ENCODE peak calls at places on chromosomes 4 and X, in seven cellular contexts. J, Z, P, H, V, B and A are unnamed samples.

GRCh38 chrX:68681443-68681941 is 34.0 kb downstream of the STARD8 start:
- DNase-seq in J (no peak), Z (no peak), P (peak; percentile 40), H (peak; percentile 76), V (no peak), B (no peak), A (no peak)

GRCh38 chr4:132445386-132445785 is 703.7 kb upstream of the PCDH10 start:
- DNase-seq in J (no peak), Z (no peak), P (no peak), H (no peak), V (no peak), B (no peak), A (no peak)

GRCh38 chr4:169791527-169792156 is 33.9 kb upstream of the HPF1 start:
- DNase-seq in J (no peak), Z (peak; percentile 75), P (peak; percentile 75), H (peak; percentile 78), V (peak; percentile 19), B (peak; percentile 44), A (peak; percentile 22)

GRCh38 chrX:53186363-53186762 is 38.6 kb downstream of the KDM5C start:
- DNase-seq in J (no peak), Z (no peak), P (peak; percentile 31), H (peak; percentile 52), V (no peak), B (peak; percentile 69), A (no peak)

GRCh38 chr4:142886566-142886965 is 40.5 kb upstream of the INPP4B start:
- DNase-seq in J (no peak), Z (no peak), P (no peak), H (no peak), V (no peak), B (no peak), A (no peak)

GRCh38 chrX:136623400-136623799 is 24.6 kb upstream of the CD40LG start:
- DNase-seq in J (no peak), Z (no peak), P (no peak), H (no peak), V (no peak), B (no peak), A (no peak)

GRCh38 chr4:4613126-4613465 is 71.2 kb upstream of the STX18 start:
- DNase-seq in J (no peak), Z (no peak), P (no peak), H (no peak), V (no peak), B (no peak), A (no peak)

GRCh38 chrX:134741801-134742200 is 83.5 kb upstream of the PLAC1 start:
- DNase-seq in J (no peak), Z (no peak), P (no peak), H (no peak), V (no peak), B (no peak), A (no peak)

GRCh38 chrX:154436597-154437397 is at the start of gene GDI1:
- DNase-seq in J (peak; percentile 89), Z (peak; percentile 70), P (no peak), H (peak; percentile 59), V (peak; percentile 66), B (peak; percentile 44), A (peak; percentile 85)

GRCh38 chr4:170047774-170048354 is 21.7 kb upstream of the MFAP3L start:
- DNase-seq in J (peak; percentile 42), Z (peak; percentile 59), P (peak; percentile 56), H (peak; percentile 87), V (peak; percentile 37), B (peak; percentile 18), A (peak; percentile 43)

GRCh38 chrX:16305187-16305586 is 137.9 kb downstream of the MAGEB17 start:
- DNase-seq in J (no peak), Z (no peak), P (no peak), H (no peak), V (no peak), B (no peak), A (no peak)

GRCh38 chrX:49269768-49270248 is at the start of gene PPP1R3F:
- DNase-seq in J (no peak), Z (no peak), P (no peak), H (no peak), V (no peak), B (no peak), A (peak; percentile 50)

GRCh38 chrX:27680726-27681125 is 90.6 kb downstream of the DCAF8L2 start:
- DNase-seq in J (no peak), Z (no peak), P (peak; percentile 44), H (peak; percentile 78), V (no peak), B (no peak), A (no peak)

GRCh38 chr4:57119054-57119651 is 9.0 kb upstream of the IGFBP7 start:
- DNase-seq in J (no peak), Z (no peak), P (peak; percentile 96), H (peak; percentile 92), V (peak; percentile 47), B (peak; percentile 55), A (no peak)

GRCh38 chrX:31165241-31166035 is 93.6 kb upstream of the FTHL17 start:
- DNase-seq in J (no peak), Z (no peak), P (peak; percentile 60), H (peak; percentile 25), V (no peak), B (no peak), A (no peak)

GRCh38 chrX:15930585-15930984 is 76.0 kb upstream of the AP1S2 start:
- DNase-seq in J (peak; percentile 26), Z (no peak), P (no peak), H (peak; percentile 66), V (no peak), B (peak; percentile 18), A (peak; percentile 16)

GRCh38 chrX:40446927-40447326 is 133.8 kb upstream of the ATP6AP2 start:
- DNase-seq in J (no peak), Z (no peak), P (no peak), H (no peak), V (peak; percentile 31), B (no peak), A (no peak)

GRCh38 chr4:165379662-165380061 is 854 bp downstream of the CPE start:
- DNase-seq in J (no peak), Z (peak; percentile 30), P (peak; percentile 79), H (no peak), V (no peak), B (no peak), A (no peak)

GRCh38 chr4:165381821-165382373 is 3.1 kb downstream of the CPE start:
- DNase-seq in J (no peak), Z (no peak), P (no peak), H (no peak), V (no peak), B (no peak), A (no peak)

GRCh38 chr4:165378398-165378762 is 428 bp upstream of the CPE start:
- DNase-seq in J (no peak), Z (no peak), P (no peak), H (no peak), V (no peak), B (no peak), A (no peak)

GRCh38 chr4:165375465-165375864 is 3.3 kb upstream of the CPE start:
- DNase-seq in J (no peak), Z (no peak), P (no peak), H (no peak), V (no peak), B (no peak), A (no peak)

GRCh38 chr4:165378763-165379631 is at the start of gene CPE:
- DNase-seq in J (peak; percentile 78), Z (peak; percentile 79), P (peak; percentile 71), H (peak; percentile 54), V (peak; percentile 82), B (peak; percentile 82), A (peak; percentile 69)
- TF ChIP-seq CTCF in J (peak; percentile 1), Z (peak; percentile 24), P (peak; percentile 69), H (peak; percentile 56), V (no peak), B (peak; percentile 70), A (no peak)

GRCh38 chrX:47523713-47524166 is 37.3 kb upstream of the ARAF start:
- DNase-seq in J (no peak), Z (no peak), P (no peak), H (no peak), V (no peak), B (no peak), A (peak; percentile 13)
- TF ChIP-seq CTCF in J (no peak), Z (no peak), P (no peak), H (no peak), V (no peak), B (peak; percentile 15), A (no peak)

GRCh38 chr4:14871676-14872430 is 130.4 kb upstream of the CPEB2 start:
- DNase-seq in J (no peak), Z (peak; percentile 10), P (no peak), H (peak; percentile 11), V (peak; percentile 33), B (peak; percentile 2), A (no peak)
- TF ChIP-seq CTCF in J (peak; percentile 39), Z (peak; percentile 19), P (peak; percentile 50), H (peak; percentile 23), V (no peak), B (no peak), A (peak; percentile 26)

GRCh38 chr4:76426272-76426671 is 5.3 kb upstream of the CCDC158 start:
- DNase-seq in J (no peak), Z (no peak), P (no peak), H (no peak), V (no peak), B (no peak), A (no peak)

GRCh38 chr4:76420311-76420710 is 630 bp downstream of the CCDC158 start:
- DNase-seq in J (no peak), Z (no peak), P (no peak), H (no peak), V (no peak), B (no peak), A (no peak)

GRCh38 chr4:76420901-76421581 is at the start of gene CCDC158:
- DNase-seq in J (peak; percentile 22), Z (no peak), P (no peak), H (no peak), V (peak; percentile 56), B (peak; percentile 22), A (peak; percentile 30)
- TF ChIP-seq CTCF in J (no peak), Z (no peak), P (peak; percentile 8), H (no peak), V (no peak), B (no peak), A (no peak)

DNA sequence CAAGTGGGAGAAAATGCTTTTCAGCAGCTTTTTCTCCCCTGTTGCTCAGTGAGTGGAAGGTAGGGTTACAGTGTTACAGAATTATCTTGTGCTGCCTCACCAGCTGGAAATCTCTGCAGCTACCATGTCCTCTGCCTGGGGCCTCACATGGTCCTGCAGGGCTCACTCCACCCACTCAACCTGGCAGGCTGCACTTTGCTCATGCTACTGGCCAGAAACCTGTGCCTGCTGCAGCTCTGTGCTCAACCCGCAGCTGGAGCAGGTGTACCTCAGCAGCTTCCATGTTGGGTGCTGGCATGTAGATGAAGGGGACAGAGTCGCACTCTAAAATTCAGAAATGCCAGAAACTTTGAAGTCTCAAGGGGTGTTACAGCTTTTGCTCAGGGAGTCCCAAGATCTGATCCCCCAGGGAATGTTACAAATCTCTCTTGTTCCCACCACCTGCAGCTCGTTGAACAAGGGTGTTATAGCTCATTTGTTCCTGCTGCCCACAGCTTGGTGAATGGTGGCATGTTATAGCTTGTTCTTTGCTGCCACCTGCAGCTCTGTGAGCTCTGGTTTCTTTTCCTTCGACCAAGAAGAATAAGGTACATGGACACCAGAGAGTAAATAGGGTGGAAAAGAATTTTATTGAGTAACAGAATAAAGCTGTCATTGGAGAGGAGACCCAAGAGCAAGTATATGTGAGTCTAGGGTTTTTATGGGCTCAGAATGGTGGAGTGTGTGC is 845.8 kb downstream of the TECRL start:
- DNase-seq in J (no peak), Z (no peak), P (no peak), H (no peak), V (no peak), B (no peak), A (no peak)
- TF ChIP-seq CTCF in J (peak; percentile 49), Z (no peak), P (no peak), H (no peak), V (no peak), B (no peak), A (no peak)